ENCODE peak calls at places on chromosomes 3 and 15, in nine cellular contexts. G, C, D, S, I, H, T, L and X are unnamed samples.
A peak's percentile ranks its signal among the peaks of the same experiment; 100 is the strongest.

GRCh38 chr3:11445883-11446282 is 173.7 kb downstream of the ATG7 start:
- DNase-seq in G (no peak), C (peak; percentile 75), D (no peak), S (no peak), I (no peak), H (no peak), T (no peak), L (peak; percentile 43), X (no peak)

GRCh38 chr15:60408438-60409105 is 10.8 kb upstream of the ANXA2 start:
- DNase-seq in G (no peak), C (no peak), D (peak; percentile 79), S (no peak), I (no peak), H (no peak), T (peak; percentile 37), L (peak; percentile 81), X (no peak)

GRCh38 chr3:150370129-150370602 is 37.9 kb upstream of the TSC22D2 start:
- DNase-seq in G (no peak), C (no peak), D (peak; percentile 99), S (no peak), I (peak; percentile 91), H (peak; percentile 14), T (peak; percentile 82), L (peak; percentile 98), X (peak; percentile 27)

GRCh38 chr3:112778298-112779008 is 68.2 kb downstream of the CD200R1L start:
- DNase-seq in G (no peak), C (no peak), D (peak; percentile 70), S (no peak), I (peak; percentile 41), H (no peak), T (peak; percentile 15), L (peak; percentile 89), X (no peak)

GRCh38 chr15:63830113-63830512 is 3.6 kb downstream of the HERC1 start:
- DNase-seq in G (no peak), C (no peak), D (no peak), S (no peak), I (no peak), H (no peak), T (no peak), L (no peak), X (no peak)

GRCh38 chr15:71385026-71385425 is 269.8 kb downstream of the THSD4 start:
- DNase-seq in G (no peak), C (peak; percentile 91), D (no peak), S (no peak), I (no peak), H (no peak), T (no peak), L (no peak), X (no peak)

GRCh38 chr3:109275702-109276293 is 40.5 kb downstream of the DPPA2 start:
- DNase-seq in G (no peak), C (peak; percentile 63), D (peak; percentile 61), S (peak; percentile 12), I (peak; percentile 2), H (peak; percentile 58), T (peak; percentile 56), L (peak; percentile 22), X (peak; percentile 64)

GRCh38 chr15:69311319-69311721 is 12.6 kb downstream of the PAQR5 start:
- DNase-seq in G (no peak), C (no peak), D (peak; percentile 63), S (no peak), I (no peak), H (no peak), T (peak; percentile 62), L (no peak), X (no peak)

GRCh38 chr15:101429646-101430045 is 59.9 kb downstream of the PCSK6 start:
- DNase-seq in G (no peak), C (no peak), D (no peak), S (no peak), I (no peak), H (no peak), T (no peak), L (no peak), X (no peak)